ENCODE peak calls at places on chromosomes 11 and 22, in nine cellular contexts. S is upper lobe of right lung; A is CD8-positive, alpha-beta T cell; B is endothelial cell of umbilical vein; U is HCT116; G is lung; X is body of pancreas; W is tibial nerve; Y is neuronal stem cell. R is an unnamed sample.

GRCh38 chr11:112884012-112884767 is 77.0 kb upstream of the NCAM1 start:
- DNase-seq in S (no peak), A (no peak), B (no peak), U (no peak), G (no peak), X (no peak), W (no peak), Y (no peak), R (no peak)

GRCh38 chr11:134235399-134235798 is 10.9 kb downstream of the VPS26B start:
- DNase-seq in S (no peak), A (no peak), B (no peak), U (no peak), G (no peak), X (no peak), W (no peak), Y (no peak), R (no peak)

GRCh38 chr22:20128902-20129746 is 2.5 kb upstream of the ZDHHC8 start:
- DNase-seq in S (no peak), A (no peak), B (peak; percentile 33), U (no peak), G (no peak), X (peak; percentile 40), W (no peak), Y (no peak), R (no peak)

GRCh38 chr11:11467278-11467677 is 114.2 kb upstream of the CSNK2A3 start:
- DNase-seq in S (no peak), A (no peak), B (no peak), U (no peak), G (no peak), X (no peak), W (no peak), Y (no peak), R (no peak)

GRCh38 chr22:22037229-22037628 is 54.6 kb upstream of the TOP3B start:
- DNase-seq in S (no peak), A (no peak), B (peak; percentile 58), U (no peak), G (no peak), X (no peak), W (no peak), Y (peak; percentile 15), R (no peak)

GRCh38 chr11:100830295-100830694 is 143.2 kb downstream of the ARHGAP42 start:
- DNase-seq in S (no peak), A (no peak), B (no peak), U (no peak), G (no peak), X (peak; percentile 8), W (no peak), Y (no peak), R (no peak)

GRCh38 chr22:21942939-21943338 is 9.7 kb downstream of the PPM1F start:
- DNase-seq in S (no peak), A (no peak), B (no peak), U (no peak), G (no peak), X (no peak), W (peak; percentile 37), Y (no peak), R (no peak)

GRCh38 chr11:110435780-110436717 is 6.3 kb downstream of the FDX1 start:
- DNase-seq in S (no peak), A (no peak), B (no peak), U (no peak), G (no peak), X (no peak), W (no peak), Y (no peak), R (no peak)

GRCh38 chr22:42432020-42432596 is at the start of gene NFAM1:
- DNase-seq in S (peak; percentile 81), A (no peak), B (no peak), U (no peak), G (peak; percentile 61), X (peak; percentile 67), W (no peak), Y (no peak), R (no peak)

GRCh38 chr22:30276041-30276440 is 9.4 kb upstream of the OSM start:
- DNase-seq in S (no peak), A (no peak), B (no peak), U (no peak), G (no peak), X (no peak), W (no peak), Y (no peak), R (no peak)

GRCh38 chr22:30273196-30273595 is 6.5 kb upstream of the OSM start:
- DNase-seq in S (no peak), A (no peak), B (no peak), U (no peak), G (no peak), X (no peak), W (no peak), Y (no peak), R (no peak)

GRCh38 chr22:30272781-30273180 is 6.1 kb upstream of the OSM start:
- DNase-seq in S (no peak), A (no peak), B (no peak), U (no peak), G (no peak), X (no peak), W (no peak), Y (no peak), R (no peak)

GRCh38 chr22:30275625-30276024 is 9.0 kb upstream of the OSM start:
- DNase-seq in S (no peak), A (no peak), B (no peak), U (no peak), G (no peak), X (peak; percentile 53), W (no peak), Y (no peak), R (no peak)

DNA sequence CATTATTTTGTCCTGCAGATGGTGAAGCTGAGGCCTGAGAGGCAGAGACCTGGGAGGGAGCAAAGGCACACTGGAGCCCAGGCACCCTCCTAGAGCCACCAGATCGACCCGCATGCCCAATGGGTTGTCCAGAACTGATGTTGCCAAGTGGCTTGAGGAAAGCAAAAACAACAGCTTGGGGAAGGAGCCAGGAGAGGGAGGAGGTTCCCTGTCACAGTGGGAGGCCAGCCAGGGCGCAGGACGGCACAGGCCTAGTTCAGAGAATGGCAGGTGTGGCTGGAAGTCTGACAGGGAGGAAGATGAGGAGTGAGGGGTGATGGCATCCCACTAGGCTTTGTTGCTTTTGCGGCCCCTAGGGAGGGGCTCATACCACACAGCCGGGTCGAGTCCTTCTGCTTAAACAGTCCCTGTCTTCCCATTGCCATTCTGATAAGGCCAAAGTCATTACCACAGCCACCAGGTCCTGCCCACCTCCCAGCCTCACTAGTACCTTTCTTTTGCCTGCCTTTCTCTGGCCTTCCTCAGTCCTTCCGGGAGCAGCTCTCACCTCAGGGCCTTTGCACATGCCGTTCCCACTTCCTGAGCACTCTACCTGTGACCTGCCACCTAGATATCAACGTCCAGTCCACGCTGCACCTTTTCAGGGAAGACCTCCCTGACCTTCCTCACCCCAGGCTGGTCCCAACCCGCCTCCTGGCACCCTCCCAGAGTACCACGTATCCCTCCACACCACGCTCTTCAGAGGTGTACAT is 7.6 kb upstream of the OSM start:
- DNase-seq in S (no peak), A (no peak), B (no peak), U (no peak), G (no peak), X (no peak), W (no peak), Y (no peak), R (no peak)
- H3K4me1 ChIP-seq in S (peaks cover 11% of the 10 kb centered on the region), A (peaks cover 20% of the 10 kb centered on the region), B (peaks cover 16% of the 10 kb centered on the region), U (peaks cover 5% of the 10 kb centered on the region), G (peaks cover 4% of the 10 kb centered on the region), X (no peaks in the 10 kb centered on the region), W (peaks cover 5% of the 10 kb centered on the region), Y (peaks cover 6% of the 10 kb centered on the region), R (peaks cover 14% of the 10 kb centered on the region)

GRCh38 chr22:27799334-27800249 is 2.0 kb downstream of the MN1 start:
- DNase-seq in S (no peak), A (no peak), B (no peak), U (no peak), G (no peak), X (no peak), W (no peak), Y (no peak), R (no peak)
- H3K4me3 ChIP-seq in S (peak overlapping the region; percentile 69), A (no peak overlapping the region), B (no peak overlapping the region), U (no peak overlapping the region), G (peak overlapping the region; percentile 65), X (no peak overlapping the region), W (peak overlapping the region; percentile 77), Y (peak overlapping the region; percentile 92), R (peak overlapping the region; percentile 74)

DNA sequence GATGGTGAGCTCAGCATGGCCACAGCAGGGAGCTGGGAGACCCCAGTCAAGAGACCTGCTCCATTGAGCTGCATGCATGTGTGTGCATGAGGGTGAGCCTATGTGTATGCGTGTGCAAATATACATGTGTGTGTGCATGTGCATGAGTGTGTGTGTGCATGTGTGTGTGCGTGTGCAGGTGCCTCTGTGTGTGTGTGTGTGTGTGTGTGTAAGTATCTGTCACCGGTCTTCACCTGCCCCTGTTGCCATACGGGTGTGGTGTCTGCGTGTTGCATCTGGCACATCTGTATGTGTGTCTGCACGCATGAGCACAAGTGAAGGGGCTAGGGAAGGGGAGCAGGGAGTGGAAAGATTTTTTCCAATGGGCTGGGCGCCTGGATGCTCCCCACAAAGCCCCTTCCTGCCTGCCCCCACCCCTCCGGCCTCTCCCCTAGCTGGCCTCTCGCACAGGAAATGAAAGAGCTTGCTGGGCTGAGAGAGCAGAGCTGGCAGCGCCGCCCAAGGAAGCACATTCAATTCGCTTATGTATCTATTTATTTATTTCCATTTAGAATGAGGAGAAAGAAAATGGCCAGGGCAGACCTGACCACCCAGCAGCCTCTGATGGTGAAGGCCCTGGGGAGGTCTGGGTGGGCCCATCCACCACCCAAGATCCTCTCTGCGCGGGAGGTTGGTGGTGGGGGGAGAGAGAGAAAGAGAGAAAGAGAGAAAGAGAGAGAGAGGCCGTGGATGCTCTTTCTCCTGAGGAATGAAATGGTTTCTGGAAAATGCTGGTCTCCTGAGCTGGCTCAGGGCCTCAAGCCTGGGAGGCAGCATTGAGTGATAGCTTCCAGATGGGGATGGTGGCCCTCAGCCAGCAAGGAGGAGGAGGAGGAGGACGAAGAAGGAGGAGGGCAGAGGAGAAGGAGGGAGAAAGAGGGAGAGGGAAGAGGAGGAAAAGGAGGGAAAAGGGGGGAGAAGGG is 4.3 kb downstream of the TSPAN32 start:
- DNase-seq in S (peak; percentile 70), A (no peak), B (peak; percentile 46), U (no peak), G (peak; percentile 66), X (peak; percentile 32), W (peak; percentile 87), Y (no peak), R (peak; percentile 71)
- H3K4me1 ChIP-seq in S (peaks cover 38% of the 10 kb centered on the region), A (peaks cover 56% of the 10 kb centered on the region), B (peaks cover 7% of the 10 kb centered on the region), U (no peaks in the 10 kb centered on the region), G (peaks cover 28% of the 10 kb centered on the region), X (peaks cover 32% of the 10 kb centered on the region), W (peaks cover 42% of the 10 kb centered on the region), Y (peaks cover 5% of the 10 kb centered on the region), R (no peaks in the 10 kb centered on the region)

DNA sequence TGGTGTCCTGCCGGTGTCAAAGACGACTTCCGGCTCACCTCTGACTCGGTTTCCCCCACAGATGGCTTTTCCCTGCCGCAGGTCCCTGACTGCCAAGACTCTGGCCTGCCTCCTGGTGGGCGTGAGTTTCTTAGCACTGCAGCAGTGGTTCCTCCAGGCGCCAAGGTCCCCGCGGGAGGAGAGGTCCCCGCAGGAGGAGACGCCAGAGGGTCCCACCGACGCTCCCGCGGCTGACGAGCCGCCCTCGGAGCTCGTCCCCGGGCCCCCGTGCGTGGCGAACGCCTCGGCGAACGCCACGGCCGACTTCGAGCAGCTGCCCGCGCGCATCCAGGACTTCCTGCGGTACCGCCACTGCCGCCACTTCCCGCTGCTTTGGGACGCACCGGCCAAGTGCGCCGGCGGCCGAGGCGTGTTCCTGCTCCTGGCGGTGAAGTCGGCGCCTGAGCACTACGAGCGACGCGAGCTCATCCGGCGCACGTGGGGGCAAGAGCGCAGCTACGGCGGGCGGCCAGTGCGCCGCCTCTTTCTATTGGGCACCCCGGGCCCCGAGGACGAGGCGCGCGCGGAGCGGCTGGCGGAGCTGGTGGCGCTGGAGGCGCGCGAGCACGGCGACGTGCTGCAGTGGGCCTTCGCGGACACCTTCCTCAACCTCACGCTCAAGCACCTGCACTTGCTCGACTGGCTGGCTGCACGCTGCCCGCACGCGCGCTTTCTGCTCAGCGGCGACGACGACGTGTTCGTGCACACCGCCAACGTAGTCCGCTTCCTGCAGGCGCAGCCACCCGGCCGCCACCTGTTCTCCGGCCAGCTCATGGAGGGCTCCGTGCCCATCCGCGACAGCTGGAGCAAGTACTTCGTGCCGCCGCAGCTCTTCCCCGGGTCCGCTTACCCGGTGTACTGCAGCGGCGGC is 5.5 kb downstream of the B3GNT6 start:
- DNase-seq in S (peak; percentile 70), A (no peak), B (peak; percentile 53), U (no peak), G (no peak), X (peak; percentile 44), W (peak; percentile 38), Y (peak; percentile 26), R (no peak)
- H3K4me3 ChIP-seq in S (peak overlapping the region; percentile 37), A (no peak overlapping the region), B (no peak overlapping the region), U (no peak overlapping the region), G (peak overlapping the region; percentile 20), X (no peak overlapping the region), W (peak overlapping the region; percentile 46), Y (peak overlapping the region; percentile 47), R (peak overlapping the region; percentile 43)